ENCODE peak calls at places on chromosomes 12 and 14, in seven cellular contexts. J, B, W, I, Y, R and O are unnamed samples.

GRCh38 chr12:104576980-104577925 is 120.5 kb downstream of the CHST11 start:
- DNase-seq in J (no peak), B (no peak), W (no peak), I (no peak), Y (peak; percentile 43), R (no peak), O (no peak)

GRCh38 chr12:57166971-57167371 is 19.6 kb upstream of the LRP1-AS start:
- DNase-seq in J (no peak), B (no peak), W (no peak), I (no peak), Y (no peak), R (no peak), O (peak; percentile 89)

GRCh38 chr12:89439946-89440345 is 84.7 kb downstream of the GALNT4 start:
- DNase-seq in J (no peak), B (no peak), W (no peak), I (no peak), Y (no peak), R (no peak), O (peak; percentile 13)

GRCh38 chr12:116027551-116027821 is 250.0 kb downstream of the MED13L start:
- DNase-seq in J (no peak), B (no peak), W (no peak), I (no peak), Y (no peak), R (no peak), O (no peak)

GRCh38 chr12:115507951-115508722 is 769.4 kb downstream of the MED13L start:
- DNase-seq in J (no peak), B (peak; percentile 81), W (peak; percentile 97), I (no peak), Y (no peak), R (peak; percentile 23), O (no peak)

GRCh38 chr12:113135178-113136127 is at the start of gene RASAL1:
- DNase-seq in J (peak; percentile 88), B (peak; percentile 80), W (peak; percentile 57), I (peak; percentile 51), Y (no peak), R (no peak), O (peak; percentile 90)

GRCh38 chr14:59133202-59133601 is 55.3 kb upstream of the DAAM1 start:
- DNase-seq in J (no peak), B (no peak), W (no peak), I (no peak), Y (no peak), R (no peak), O (no peak)

GRCh38 chr14:23910081-23910875 is 43.3 kb upstream of the DHRS4 start:
- DNase-seq in J (peak; percentile 53), B (peak; percentile 76), W (peak; percentile 90), I (peak; percentile 15), Y (peak; percentile 3), R (peak; percentile 50), O (peak; percentile 41)

GRCh38 chr14:104431929-104432541 is 147.5 kb upstream of the C14orf180 start:
- DNase-seq in J (no peak), B (no peak), W (no peak), I (no peak), Y (no peak), R (no peak), O (no peak)

GRCh38 chr12:75571204-75571603 is 59.8 kb upstream of the KRR1 start:
- DNase-seq in J (peak; percentile 99), B (peak; percentile 96), W (no peak), I (no peak), Y (no peak), R (no peak), O (no peak)

GRCh38 chr14:55123101-55123500 is 6.0 kb upstream of the LGALS3 start:
- DNase-seq in J (no peak), B (no peak), W (no peak), I (no peak), Y (peak; percentile 84), R (no peak), O (no peak)

GRCh38 chr12:52399756-52400155 is 6.4 kb downstream of the KRT82 start:
- DNase-seq in J (no peak), B (no peak), W (no peak), I (no peak), Y (no peak), R (no peak), O (no peak)

GRCh38 chr12:48824112-48824511 is 5.8 kb downstream of the CACNB3 start:
- DNase-seq in J (no peak), B (no peak), W (no peak), I (no peak), Y (no peak), R (no peak), O (no peak)